ENCODE peak calls at places on chromosomes 2 and 18, in seven cellular contexts. V is psoas muscle; L is GM13976; G is CD4-positive, alpha-beta T cell; A is bronchial epithelial cell; I is esophagus squamous epithelium; T is body of pancreas. O is an unnamed sample.

GRCh38 chr2:163187995-163188655 is 349.6 kb upstream of the KCNH7 start:
- DNase-seq in V (no peak), L (no peak), G (no peak), A (peak; percentile 39), I (no peak), T (no peak), O (no peak)

GRCh38 chr2:204608261-204608660 is 63.0 kb downstream of the PARD3B start:
- DNase-seq in V (no peak), L (no peak), G (no peak), A (no peak), I (no peak), T (no peak), O (no peak)

GRCh38 chr2:215571693-215572092 is 135.8 kb upstream of the FN1 start:
- DNase-seq in V (no peak), L (no peak), G (no peak), A (no peak), I (no peak), T (no peak), O (no peak)

GRCh38 chr2:48812376-48812775 is 56.9 kb upstream of the LHCGR start:
- DNase-seq in V (no peak), L (no peak), G (no peak), A (no peak), I (no peak), T (no peak), O (no peak)

GRCh38 chr2:28273751-28274150 is 118.9 kb upstream of the FOSL2 start:
- DNase-seq in V (no peak), L (no peak), G (no peak), A (peak; percentile 68), I (no peak), T (no peak), O (no peak)

GRCh38 chr2:62054916-62055315 is 141.0 kb upstream of the B3GNT2 start:
- DNase-seq in V (no peak), L (no peak), G (no peak), A (no peak), I (no peak), T (no peak), O (no peak)

GRCh38 chr2:139366659-139367058 is 586.5 kb upstream of the NXPH2 start:
- DNase-seq in V (no peak), L (no peak), G (no peak), A (no peak), I (no peak), T (no peak), O (no peak)

GRCh38 chr2:126913881-126914495 is 15.3 kb downstream of the TEX51 start:
- DNase-seq in V (no peak), L (no peak), G (no peak), A (no peak), I (no peak), T (no peak), O (no peak)

GRCh38 chr2:240232264-240232915 is 91.9 kb upstream of the OTOS start:
- DNase-seq in V (no peak), L (no peak), G (no peak), A (no peak), I (no peak), T (peak; percentile 49), O (peak; percentile 14)

GRCh38 chr2:55961318-55961911 is 37.8 kb upstream of the EFEMP1 start:
- DNase-seq in V (no peak), L (peak; percentile 43), G (no peak), A (peak; percentile 72), I (no peak), T (peak; percentile 33), O (no peak)

GRCh38 chr2:64153811-64154210 is 9.6 kb upstream of the PELI1 start:
- DNase-seq in V (no peak), L (no peak), G (no peak), A (peak; percentile 50), I (no peak), T (no peak), O (no peak)

GRCh38 chr2:12066986-12067385 is 320.6 kb downstream of the LPIN1 start:
- DNase-seq in V (no peak), L (no peak), G (no peak), A (no peak), I (no peak), T (no peak), O (no peak)

GRCh38 chr2:171482308-171482707 is 40.0 kb upstream of the CYBRD1 start:
- DNase-seq in V (no peak), L (no peak), G (no peak), A (no peak), I (no peak), T (no peak), O (no peak)

GRCh38 chr18:47611649-47612048 is 318.8 kb downstream of the SMAD2 start:
- DNase-seq in V (no peak), L (no peak), G (no peak), A (no peak), I (no peak), T (no peak), O (no peak)

GRCh38 chr2:187989925-187990623 is 301.6 kb upstream of the GULP1 start:
- DNase-seq in V (no peak), L (peak; percentile 4), G (no peak), A (peak; percentile 66), I (no peak), T (no peak), O (no peak)

GRCh38 chr2:122523143-122523542 is 767.7 kb downstream of the TSN start:
- DNase-seq in V (no peak), L (no peak), G (no peak), A (no peak), I (no peak), T (no peak), O (no peak)
- TF ChIP-seq CTCF in V (no peak), L (no peak), G (no peak), A (no peak), I (no peak), T (no peak), O (no peak)

DNA sequence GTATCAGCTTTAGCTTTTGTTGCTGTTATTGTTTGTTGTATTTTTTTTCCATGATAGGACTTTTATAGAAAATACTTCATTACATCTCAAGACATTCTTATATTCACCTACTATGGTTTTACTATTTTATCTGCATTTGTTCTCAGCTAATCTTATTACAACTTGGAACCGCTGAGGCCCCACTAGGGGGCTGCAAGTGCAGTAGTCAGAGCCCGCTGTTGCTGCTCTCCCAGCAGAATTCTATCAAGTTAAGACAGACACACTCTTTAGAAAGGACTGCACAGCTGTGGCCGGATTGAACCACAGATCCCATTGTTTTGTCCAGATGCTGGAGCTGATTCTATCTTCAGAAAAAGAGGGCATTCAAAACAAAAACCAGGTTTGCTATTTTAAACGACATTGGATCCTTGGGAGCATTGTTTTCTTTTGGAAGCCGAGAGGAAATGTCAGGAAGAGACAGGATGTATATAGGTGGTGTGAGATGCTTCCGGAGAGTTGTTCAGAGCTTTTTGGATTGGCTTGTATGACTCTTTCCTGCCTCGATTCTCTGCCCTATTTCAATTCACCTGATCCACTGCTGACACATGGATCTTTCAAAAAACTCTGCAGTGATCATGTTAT is 105.7 kb upstream of the GAREM1 start:
- DNase-seq in V (no peak), L (no peak), G (no peak), A (peak; percentile 9), I (no peak), T (no peak), O (no peak)
- TF ChIP-seq CTCF in V (no peak), L (no peak), G (no peak), A (peak; percentile 16), I (no peak), T (no peak), O (no peak)

GRCh38 chr18:75643083-75643482 is 215.6 kb upstream of the SMIM21 start:
- DNase-seq in V (no peak), L (no peak), G (no peak), A (no peak), I (no peak), T (no peak), O (no peak)

GRCh38 chr18:75639468-75639831 is 211.9 kb upstream of the SMIM21 start:
- DNase-seq in V (no peak), L (no peak), G (no peak), A (no peak), I (no peak), T (no peak), O (no peak)

GRCh38 chr18:75638597-75639467 is 211.3 kb upstream of the SMIM21 start:
- DNase-seq in V (no peak), L (no peak), G (no peak), A (no peak), I (no peak), T (no peak), O (no peak)

GRCh38 chr18:75635096-75635495 is 207.6 kb upstream of the SMIM21 start:
- DNase-seq in V (no peak), L (no peak), G (no peak), A (no peak), I (no peak), T (peak; percentile 38), O (no peak)

DNA sequence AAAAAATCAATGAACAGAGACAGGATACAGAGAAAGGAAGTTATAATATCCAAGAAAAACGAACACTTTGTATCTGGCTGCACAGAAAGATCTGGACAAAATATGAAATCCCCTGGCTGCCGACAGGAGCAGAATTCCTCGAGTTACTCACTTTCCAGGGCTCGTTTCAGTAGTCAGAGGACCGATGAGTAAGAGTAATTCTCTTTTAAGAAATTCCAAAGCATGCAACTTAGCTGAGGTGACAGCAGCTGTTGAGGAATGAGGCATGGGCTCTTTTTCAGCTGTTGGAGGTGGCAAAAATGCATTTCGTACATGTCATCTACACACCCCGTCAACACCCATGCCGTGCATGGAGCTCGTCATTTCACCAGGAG is 210.7 kb upstream of the SMIM21 start:
- DNase-seq in V (no peak), L (no peak), G (no peak), A (no peak), I (no peak), T (no peak), O (no peak)
- TF ChIP-seq CTCF in V (no peak), L (no peak), G (no peak), A (no peak), I (no peak), T (no peak), O (no peak)

GRCh38 chr2:72934683-72935610 is 17.6 kb downstream of the EMX1 start:
- DNase-seq in V (peak; percentile 7), L (peak; percentile 71), G (no peak), A (peak; percentile 95), I (no peak), T (peak; percentile 36), O (no peak)
- TF ChIP-seq CTCF in V (peak; percentile 22), L (peak; percentile 20), G (no peak), A (peak; percentile 63), I (peak; percentile 20), T (peak; percentile 68), O (no peak)

DNA sequence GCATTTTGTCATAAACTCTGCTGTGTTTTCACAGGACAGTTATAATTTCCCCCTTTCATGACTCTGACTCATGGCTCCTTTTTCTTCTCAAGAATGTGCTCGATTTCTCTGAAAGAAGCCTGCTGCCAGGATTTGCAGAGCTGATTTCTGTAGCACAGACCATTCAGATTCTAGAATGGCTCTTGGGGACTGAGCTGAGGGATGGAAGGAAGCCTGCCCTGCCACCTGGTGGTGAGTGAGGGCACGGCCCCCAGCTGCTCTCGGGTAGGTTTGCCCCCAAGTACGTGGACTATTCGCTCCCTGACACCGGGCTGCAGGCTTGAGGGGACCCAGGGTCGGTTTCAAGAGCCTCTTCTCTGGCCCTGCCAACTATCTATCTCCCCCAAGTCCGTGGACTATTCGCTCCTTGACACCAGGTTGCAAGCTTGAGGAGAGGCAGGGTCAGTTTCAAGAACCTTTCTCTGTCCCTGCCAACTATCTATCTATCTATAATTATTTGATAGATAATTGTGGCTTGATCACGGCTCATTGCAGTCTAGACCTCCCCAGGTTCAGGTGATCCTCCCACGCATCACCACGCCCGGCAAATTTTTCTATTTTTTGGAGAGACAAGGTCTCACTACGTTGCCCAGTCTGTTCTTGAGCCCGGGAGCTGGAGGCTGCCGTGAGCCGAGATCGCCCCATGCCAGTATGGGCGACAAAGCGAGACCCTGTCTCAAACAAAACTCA is 1.4 kb upstream of the SMYD5 start:
- DNase-seq in V (peak; percentile 67), L (peak; percentile 86), G (peak; percentile 75), A (peak; percentile 60), I (peak; percentile 9), T (peak; percentile 73), O (peak; percentile 68)
- TF ChIP-seq CTCF in V (peak; percentile 84), L (peak; percentile 88), G (peak; percentile 85), A (peak; percentile 98), I (peak; percentile 84), T (peak; percentile 82), O (peak; percentile 94)

O was measured in natural killer cell.